ENCODE peak calls at places on chromosomes 11 and 22, in seven cellular contexts. M is activated CD8-positive, alpha-beta T cell treated with anti-CD3 and anti-CD28 coated beads, Interleukin-2, amount 10 ng/mL, durations not matched to agents 7 days and 5 days; K is SK-N-SH treated with all-trans-retinoic acid at 6 μM for 48 hours; J is activated T-cell treated with anti-CD3 and anti-CD28 coated beads, Interleukin-2, amount 50 U/mL, for 4 hours; P is PC-3; B is aorta; S is CD4-positive, CD25-positive, alpha-beta regulatory T cell. Z is an unnamed sample.
A peak's percentile ranks its signal among the peaks of the same experiment; 100 is the strongest.

GRCh38 chr11:126468102-126468521 is 112.6 kb downstream of the ST3GAL4 start:
- ATAC-seq in M (no peak), K (no peak), J (no peak), P (no peak), B (no peak), S (no peak), Z (no peak)

GRCh38 chr11:10489444-10489785 is 34.4 kb downstream of the AMPD3 start:
- ATAC-seq in M (no peak), K (no peak), J (no peak), P (no peak), B (no peak), S (no peak), Z (no peak)

GRCh38 chr11:132844956-132845355 is 687.3 kb downstream of the OPCML start:
- ATAC-seq in M (no peak), K (no peak), J (no peak), P (no peak), B (no peak), S (no peak), Z (no peak)

GRCh38 chr11:122731500-122731913 is 76.0 kb downstream of the UBASH3B start:
- ATAC-seq in M (no peak), K (peak; percentile 22), J (no peak), P (peak; percentile 91), B (no peak), S (no peak), Z (no peak)

GRCh38 chr11:59429924-59430516 is 3.8 kb upstream of the OR5A2 start:
- ATAC-seq in M (peak; percentile 61), K (peak; percentile 61), J (no peak), P (peak; percentile 54), B (no peak), S (no peak), Z (peak; percentile 53)

GRCh38 chr11:19910931-19911330 is 198.3 kb downstream of the NAV2 start:
- ATAC-seq in M (no peak), K (no peak), J (no peak), P (no peak), B (no peak), S (no peak), Z (no peak)

GRCh38 chr11:10488121-10488580 is 33.1 kb downstream of the AMPD3 start:
- ATAC-seq in M (no peak), K (no peak), J (no peak), P (peak; percentile 79), B (no peak), S (peak; percentile 26), Z (peak; percentile 52)

GRCh38 chr11:128632151-128632791 is 44.9 kb upstream of the ETS1 start:
- ATAC-seq in M (no peak), K (peak; percentile 82), J (no peak), P (peak; percentile 60), B (no peak), S (peak; percentile 30), Z (no peak)

GRCh38 chr11:42906226-42906625 is 405.6 kb upstream of the API5 start:
- ATAC-seq in M (no peak), K (no peak), J (no peak), P (no peak), B (no peak), S (no peak), Z (no peak)

GRCh38 chr11:125426818-125427528 is 69.1 kb downstream of the FEZ1 start:
- ATAC-seq in M (no peak), K (no peak), J (no peak), P (no peak), B (no peak), S (no peak), Z (no peak)

GRCh38 chr11:29263971-29264682 is 752.7 kb downstream of the KCNA4 start:
- ATAC-seq in M (no peak), K (no peak), J (no peak), P (no peak), B (no peak), S (no peak), Z (no peak)

GRCh38 chr22:41722496-41722895 is 23.2 kb downstream of the MEI1 start:
- ATAC-seq in M (no peak), K (no peak), J (no peak), P (no peak), B (no peak), S (no peak), Z (no peak)

GRCh38 chr11:120525285-120526085 is 13.9 kb downstream of the GRIK4 start:
- ATAC-seq in M (no peak), K (no peak), J (no peak), P (peak; percentile 39), B (no peak), S (no peak), Z (no peak)

GRCh38 chr22:17818166-17818565 is 43.9 kb upstream of the BID start:
- ATAC-seq in M (no peak), K (no peak), J (no peak), P (no peak), B (no peak), S (no peak), Z (no peak)

GRCh38 chr11:127521413-127521812 is 520.8 kb upstream of the KIRREL3 start:
- ATAC-seq in M (no peak), K (no peak), J (no peak), P (no peak), B (no peak), S (no peak), Z (no peak)

GRCh38 chr11:23680488-23681230 is 816.2 kb upstream of the LUZP2 start:
- ATAC-seq in M (no peak), K (no peak), J (peak; percentile 14), P (no peak), B (no peak), S (no peak), Z (no peak)

GRCh38 chr11:115528217-115528616 is 24.0 kb upstream of the CADM1 start:
- ATAC-seq in M (no peak), K (no peak), J (no peak), P (no peak), B (no peak), S (no peak), Z (no peak)

GRCh38 chr11:114228401-114229061 is 67.7 kb upstream of the NNMT start:
- ATAC-seq in M (no peak), K (no peak), J (no peak), P (no peak), B (no peak), S (no peak), Z (no peak)

GRCh38 chr22:22936190-22936914 is 48.7 kb downstream of the IGLL5 start:
- ATAC-seq in M (no peak), K (no peak), J (no peak), P (no peak), B (no peak), S (no peak), Z (no peak)

GRCh38 chr11:86553322-86553721 is 119.1 kb downstream of the ME3 start:
- ATAC-seq in M (no peak), K (no peak), J (no peak), P (no peak), B (no peak), S (no peak), Z (no peak)

GRCh38 chr11:9214765-9215164 is 50.4 kb downstream of the DENND5A start:
- ATAC-seq in M (no peak), K (peak; percentile 29), J (no peak), P (peak; percentile 18), B (no peak), S (no peak), Z (no peak)

GRCh38 chr22:29790061-29790460 is 22.9 kb downstream of the UQCR10 start:
- ATAC-seq in M (no peak), K (no peak), J (no peak), P (no peak), B (no peak), S (no peak), Z (no peak)

GRCh38 chr22:22576244-22576988 is 17.4 kb upstream of the PRAME start:
- ATAC-seq in M (no peak), K (peak; percentile 100), J (no peak), P (peak; percentile 76), B (no peak), S (no peak), Z (no peak)

GRCh38 chr11:62266558-62266957 is 3.4 kb upstream of the SCGB2A2 start:
- ATAC-seq in M (no peak), K (no peak), J (peak; percentile 72), P (peak; percentile 87), B (no peak), S (no peak), Z (peak; percentile 84)

GRCh38 chr11:64870176-64870892 is 8.1 kb downstream of the EHD1 start:
- ATAC-seq in M (no peak), K (peak; percentile 27), J (no peak), P (peak; percentile 0), B (peak; percentile 73), S (no peak), Z (peak; percentile 10)

GRCh38 chr22:37661160-37661924 is 2.8 kb downstream of the PDXP start:
- ATAC-seq in M (no peak), K (peak; percentile 50), J (no peak), P (no peak), B (no peak), S (no peak), Z (no peak)

GRCh38 chr11:20031155-20032001 is 128.9 kb downstream of the DBX1 start:
- ATAC-seq in M (no peak), K (peak; percentile 74), J (no peak), P (peak; percentile 11), B (no peak), S (no peak), Z (no peak)

GRCh38 chr11:102920118-102920684 is 35.3 kb downstream of the MMP13 start:
- ATAC-seq in M (no peak), K (peak; percentile 40), J (no peak), P (no peak), B (no peak), S (no peak), Z (peak; percentile 21)

GRCh38 chr11:134951305-134951700 is 539.3 kb upstream of the B3GAT1 start:
- ATAC-seq in M (no peak), K (peak; percentile 73), J (no peak), P (no peak), B (peak; percentile 81), S (no peak), Z (no peak)

GRCh38 chr22:44336962-44337657 is 24.4 kb upstream of the SHISAL1 start:
- ATAC-seq in M (no peak), K (peak; percentile 23), J (no peak), P (no peak), B (no peak), S (no peak), Z (no peak)

GRCh38 chr11:65773784-65774411 is 6.9 kb downstream of the AP5B1 start:
- ATAC-seq in M (no peak), K (no peak), J (no peak), P (no peak), B (no peak), S (no peak), Z (no peak)

GRCh38 chr22:47453049-47453448 is 690.6 kb downstream of the TBC1D22A start:
- ATAC-seq in M (no peak), K (no peak), J (no peak), P (no peak), B (no peak), S (no peak), Z (no peak)

GRCh38 chr11:45936655-45937054 is 14.2 kb downstream of the LARGE2 start:
- ATAC-seq in M (no peak), K (no peak), J (no peak), P (no peak), B (no peak), S (no peak), Z (no peak)

GRCh38 chr22:21713428-21714058 is 22.1 kb downstream of the YPEL1 start:
- ATAC-seq in M (no peak), K (no peak), J (peak; percentile 60), P (peak; percentile 33), B (peak; percentile 15), S (peak; percentile 35), Z (peak; percentile 74)